ENCODE peak calls at places on chromosomes 7 and 10, in ten cellular contexts. One of them, this sample, is unnamed.

GRCh38 chr10:70629338-70629737 is 26.8 kb upstream of the PRF1 start:
- DNase-seq in type B pancreatic cell: no peak
- DNase-seq in tibial artery: no peak
- DNase-seq in fibroblast of mammary gland: no peak
- DNase-seq in fibroblast of lung: no peak
- DNase-seq in H1: no peak
- DNase-seq in lower leg skin: no peak
- DNase-seq in neural crest cell: no peak
- DNase-seq in IMR-90: no peak
- DNase-seq in activated CD8-positive, alpha-beta T cell treated with anti-CD3 and anti-CD28 coated beads for 36 hours: no peak
- DNase-seq in this sample: no peak

GRCh38 chr7:137609500-137609899 is 237.3 kb downstream of the DGKI start:
- DNase-seq in activated CD8-positive, alpha-beta T cell treated with anti-CD3 and anti-CD28 coated beads for 36 hours: no peak
- DNase-seq in fibroblast of mammary gland: no peak
- DNase-seq in type B pancreatic cell: no peak
- DNase-seq in IMR-90: no peak
- DNase-seq in tibial artery: no peak
- DNase-seq in lower leg skin: no peak
- DNase-seq in neural crest cell: no peak
- DNase-seq in H1: no peak
- DNase-seq in fibroblast of lung: no peak
- DNase-seq in this sample: no peak

GRCh38 chr10:5818048-5818331 is 4.8 kb upstream of the GDI2 start:
- DNase-seq in tibial artery: no peak
- DNase-seq in type B pancreatic cell: no peak
- DNase-seq in activated CD8-positive, alpha-beta T cell treated with anti-CD3 and anti-CD28 coated beads for 36 hours: peak; percentile 14
- DNase-seq in fibroblast of mammary gland: no peak
- DNase-seq in lower leg skin: no peak
- DNase-seq in neural crest cell: no peak
- DNase-seq in fibroblast of lung: no peak
- DNase-seq in IMR-90: no peak
- DNase-seq in H1: no peak
- DNase-seq in this sample: no peak

GRCh38 chr10:71769279-71769823 is 4.0 kb downstream of the VSIR start:
- DNase-seq in IMR-90: peak; percentile 31
- DNase-seq in lower leg skin: no peak
- DNase-seq in H1: no peak
- DNase-seq in type B pancreatic cell: no peak
- DNase-seq in neural crest cell: no peak
- DNase-seq in fibroblast of mammary gland: peak; percentile 38
- DNase-seq in tibial artery: no peak
- DNase-seq in fibroblast of lung: no peak
- DNase-seq in activated CD8-positive, alpha-beta T cell treated with anti-CD3 and anti-CD28 coated beads for 36 hours: no peak
- DNase-seq in this sample: no peak

GRCh38 chr7:156889089-156889488 is 3.9 kb downstream of the LMBR1 start:
- DNase-seq in H1: no peak
- DNase-seq in activated CD8-positive, alpha-beta T cell treated with anti-CD3 and anti-CD28 coated beads for 36 hours: no peak
- DNase-seq in neural crest cell: no peak
- DNase-seq in lower leg skin: no peak
- DNase-seq in fibroblast of lung: peak; percentile 71
- DNase-seq in type B pancreatic cell: no peak
- DNase-seq in IMR-90: peak; percentile 61
- DNase-seq in tibial artery: no peak
- DNase-seq in fibroblast of mammary gland: peak; percentile 53
- DNase-seq in this sample: no peak

GRCh38 chr10:103153765-103154197 is 39.3 kb downstream of the NT5C2 start:
- DNase-seq in tibial artery: no peak
- DNase-seq in H1: no peak
- DNase-seq in type B pancreatic cell: no peak
- DNase-seq in activated CD8-positive, alpha-beta T cell treated with anti-CD3 and anti-CD28 coated beads for 36 hours: no peak
- DNase-seq in fibroblast of lung: peak; percentile 72
- DNase-seq in fibroblast of mammary gland: peak; percentile 49
- DNase-seq in neural crest cell: no peak
- DNase-seq in IMR-90: peak; percentile 62
- DNase-seq in lower leg skin: no peak
- DNase-seq in this sample: no peak

GRCh38 chr7:107078517-107078966 is 34.0 kb downstream of the PRKAR2B start:
- DNase-seq in tibial artery: no peak
- DNase-seq in fibroblast of lung: peak; percentile 51
- DNase-seq in IMR-90: peak; percentile 78
- DNase-seq in activated CD8-positive, alpha-beta T cell treated with anti-CD3 and anti-CD28 coated beads for 36 hours: no peak
- DNase-seq in lower leg skin: no peak
- DNase-seq in fibroblast of mammary gland: peak; percentile 36
- DNase-seq in neural crest cell: no peak
- DNase-seq in H1: no peak
- DNase-seq in type B pancreatic cell: no peak
- DNase-seq in this sample: no peak

GRCh38 chr10:110870823-110871235 is 899 bp upstream of the PDCD4 start:
- DNase-seq in tibial artery: peak; percentile 67
- DNase-seq in fibroblast of lung: no peak
- DNase-seq in H1: no peak
- DNase-seq in fibroblast of mammary gland: peak; percentile 34
- DNase-seq in IMR-90: no peak
- DNase-seq in neural crest cell: no peak
- DNase-seq in type B pancreatic cell: no peak
- DNase-seq in activated CD8-positive, alpha-beta T cell treated with anti-CD3 and anti-CD28 coated beads for 36 hours: no peak
- DNase-seq in lower leg skin: peak; percentile 86
- DNase-seq in this sample: no peak

GRCh38 chr7:45217358-45217757 is 59.8 kb downstream of the RAMP3 start:
- DNase-seq in fibroblast of mammary gland: peak; percentile 7
- DNase-seq in lower leg skin: no peak
- DNase-seq in tibial artery: no peak
- DNase-seq in neural crest cell: peak; percentile 12
- DNase-seq in H1: no peak
- DNase-seq in IMR-90: no peak
- DNase-seq in type B pancreatic cell: no peak
- DNase-seq in activated CD8-positive, alpha-beta T cell treated with anti-CD3 and anti-CD28 coated beads for 36 hours: no peak
- DNase-seq in fibroblast of lung: no peak
- DNase-seq in this sample: no peak

GRCh38 chr10:95391570-95392249 is 100.9 kb upstream of the PDLIM1 start:
- DNase-seq in neural crest cell: no peak
- DNase-seq in activated CD8-positive, alpha-beta T cell treated with anti-CD3 and anti-CD28 coated beads for 36 hours: peak; percentile 9
- DNase-seq in H1: no peak
- DNase-seq in IMR-90: peak; percentile 46
- DNase-seq in tibial artery: no peak
- DNase-seq in type B pancreatic cell: no peak
- DNase-seq in lower leg skin: no peak
- DNase-seq in fibroblast of mammary gland: peak; percentile 39
- DNase-seq in fibroblast of lung: peak; percentile 37
- DNase-seq in this sample: no peak
- TF ChIP-seq CTCF in neural crest cell: no peak
- TF ChIP-seq CTCF in activated CD8-positive, alpha-beta T cell treated with anti-CD3 and anti-CD28 coated beads for 36 hours: no peak
- TF ChIP-seq CTCF in H1: peak; percentile 24
- TF ChIP-seq CTCF in IMR-90: no peak
- TF ChIP-seq CTCF in tibial artery: no peak
- TF ChIP-seq CTCF in type B pancreatic cell: peak; percentile 50
- TF ChIP-seq CTCF in lower leg skin: no peak
- TF ChIP-seq CTCF in fibroblast of mammary gland: peak; percentile 15
- TF ChIP-seq CTCF in fibroblast of lung: peak; percentile 35
- TF ChIP-seq CTCF in this sample: no peak

GRCh38 chr7:100044719-100045118 is 4.9 kb upstream of the ZSCAN21 start:
- DNase-seq in IMR-90: no peak
- DNase-seq in fibroblast of mammary gland: no peak
- DNase-seq in activated CD8-positive, alpha-beta T cell treated with anti-CD3 and anti-CD28 coated beads for 36 hours: peak; percentile 22
- DNase-seq in H1: no peak
- DNase-seq in lower leg skin: no peak
- DNase-seq in tibial artery: no peak
- DNase-seq in type B pancreatic cell: no peak
- DNase-seq in neural crest cell: no peak
- DNase-seq in fibroblast of lung: no peak
- DNase-seq in this sample: no peak
- TF ChIP-seq CTCF in IMR-90: no peak
- TF ChIP-seq CTCF in fibroblast of mammary gland: no peak
- TF ChIP-seq CTCF in activated CD8-positive, alpha-beta T cell treated with anti-CD3 and anti-CD28 coated beads for 36 hours: no peak
- TF ChIP-seq CTCF in H1: peak; percentile 13
- TF ChIP-seq CTCF in lower leg skin: no peak
- TF ChIP-seq CTCF in tibial artery: no peak
- TF ChIP-seq CTCF in type B pancreatic cell: no peak
- TF ChIP-seq CTCF in neural crest cell: no peak
- TF ChIP-seq CTCF in fibroblast of lung: no peak
- TF ChIP-seq CTCF in this sample: no peak

GRCh38 chr7:109997837-109998236 is 1093.1 kb upstream of the LRRN3 start:
- DNase-seq in type B pancreatic cell: no peak
- DNase-seq in fibroblast of mammary gland: no peak
- DNase-seq in activated CD8-positive, alpha-beta T cell treated with anti-CD3 and anti-CD28 coated beads for 36 hours: no peak
- DNase-seq in tibial artery: no peak
- DNase-seq in IMR-90: no peak
- DNase-seq in fibroblast of lung: no peak
- DNase-seq in H1: no peak
- DNase-seq in lower leg skin: no peak
- DNase-seq in neural crest cell: no peak
- DNase-seq in this sample: no peak

GRCh38 chr7:110007316-110007910 is 1083.5 kb upstream of the LRRN3 start:
- DNase-seq in lower leg skin: no peak
- DNase-seq in fibroblast of lung: no peak
- DNase-seq in IMR-90: no peak
- DNase-seq in H1: no peak
- DNase-seq in neural crest cell: no peak
- DNase-seq in fibroblast of mammary gland: no peak
- DNase-seq in type B pancreatic cell: no peak
- DNase-seq in tibial artery: no peak
- DNase-seq in activated CD8-positive, alpha-beta T cell treated with anti-CD3 and anti-CD28 coated beads for 36 hours: no peak
- DNase-seq in this sample: no peak

GRCh38 chr7:110001254-110001938 is 1089.5 kb upstream of the LRRN3 start:
- DNase-seq in activated CD8-positive, alpha-beta T cell treated with anti-CD3 and anti-CD28 coated beads for 36 hours: no peak
- DNase-seq in fibroblast of lung: no peak
- DNase-seq in lower leg skin: no peak
- DNase-seq in type B pancreatic cell: no peak
- DNase-seq in tibial artery: no peak
- DNase-seq in H1: no peak
- DNase-seq in neural crest cell: no peak
- DNase-seq in IMR-90: no peak
- DNase-seq in fibroblast of mammary gland: no peak
- DNase-seq in this sample: no peak

DNA sequence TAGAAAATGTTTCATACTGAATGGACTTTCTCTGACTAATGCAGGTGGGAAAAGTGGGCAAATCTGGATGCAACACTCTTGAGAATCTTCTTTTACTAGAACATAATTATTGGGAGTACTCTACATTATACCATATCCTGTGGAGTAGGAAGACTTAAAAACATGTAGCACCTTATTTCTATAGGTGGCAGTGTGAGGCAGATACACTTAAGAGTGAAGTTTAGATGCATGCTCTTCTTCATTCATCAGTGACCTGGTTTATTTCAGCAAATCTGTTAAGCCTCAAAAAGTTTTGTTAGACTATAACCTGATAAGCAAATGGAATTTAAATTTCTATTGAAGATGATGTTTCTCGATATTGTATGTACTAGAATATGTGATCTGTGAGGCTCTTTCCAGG is 1087.1 kb upstream of the LRRN3 start:
- DNase-seq in fibroblast of mammary gland: no peak
- DNase-seq in lower leg skin: no peak
- DNase-seq in type B pancreatic cell: no peak
- DNase-seq in tibial artery: no peak
- DNase-seq in IMR-90: no peak
- DNase-seq in activated CD8-positive, alpha-beta T cell treated with anti-CD3 and anti-CD28 coated beads for 36 hours: no peak
- DNase-seq in H1: no peak
- DNase-seq in neural crest cell: no peak
- DNase-seq in fibroblast of lung: no peak
- DNase-seq in this sample: no peak
- TF ChIP-seq CTCF in fibroblast of mammary gland: no peak
- TF ChIP-seq CTCF in lower leg skin: no peak
- TF ChIP-seq CTCF in type B pancreatic cell: no peak
- TF ChIP-seq CTCF in tibial artery: no peak
- TF ChIP-seq CTCF in IMR-90: no peak
- TF ChIP-seq CTCF in activated CD8-positive, alpha-beta T cell treated with anti-CD3 and anti-CD28 coated beads for 36 hours: no peak
- TF ChIP-seq CTCF in H1: no peak
- TF ChIP-seq CTCF in neural crest cell: no peak
- TF ChIP-seq CTCF in fibroblast of lung: no peak
- TF ChIP-seq CTCF in this sample: no peak

GRCh38 chr10:97713351-97713827 is at the start of gene MARVELD1:
- DNase-seq in IMR-90: peak; percentile 77
- DNase-seq in lower leg skin: peak; percentile 96
- DNase-seq in activated CD8-positive, alpha-beta T cell treated with anti-CD3 and anti-CD28 coated beads for 36 hours: peak; percentile 15
- DNase-seq in tibial artery: peak; percentile 91
- DNase-seq in H1: peak; percentile 76
- DNase-seq in fibroblast of mammary gland: peak; percentile 77
- DNase-seq in type B pancreatic cell: no peak
- DNase-seq in fibroblast of lung: peak; percentile 87
- DNase-seq in neural crest cell: peak; percentile 46
- DNase-seq in this sample: peak; percentile 89
- TF ChIP-seq CTCF in IMR-90: no peak
- TF ChIP-seq CTCF in lower leg skin: no peak
- TF ChIP-seq CTCF in activated CD8-positive, alpha-beta T cell treated with anti-CD3 and anti-CD28 coated beads for 36 hours: no peak
- TF ChIP-seq CTCF in tibial artery: no peak
- TF ChIP-seq CTCF in H1: no peak
- TF ChIP-seq CTCF in fibroblast of mammary gland: no peak
- TF ChIP-seq CTCF in type B pancreatic cell: no peak
- TF ChIP-seq CTCF in fibroblast of lung: no peak
- TF ChIP-seq CTCF in neural crest cell: no peak
- TF ChIP-seq CTCF in this sample: no peak

GRCh38 chr7:148747274-148747673 is 48.6 kb downstream of the CUL1 start:
- DNase-seq in fibroblast of mammary gland: no peak
- DNase-seq in type B pancreatic cell: no peak
- DNase-seq in H1: peak; percentile 68
- DNase-seq in tibial artery: no peak
- DNase-seq in IMR-90: no peak
- DNase-seq in neural crest cell: no peak
- DNase-seq in activated CD8-positive, alpha-beta T cell treated with anti-CD3 and anti-CD28 coated beads for 36 hours: no peak
- DNase-seq in lower leg skin: no peak
- DNase-seq in fibroblast of lung: no peak
- DNase-seq in this sample: no peak
- TF ChIP-seq CTCF in fibroblast of mammary gland: no peak
- TF ChIP-seq CTCF in type B pancreatic cell: no peak
- TF ChIP-seq CTCF in H1: peak; percentile 83
- TF ChIP-seq CTCF in tibial artery: no peak
- TF ChIP-seq CTCF in IMR-90: no peak
- TF ChIP-seq CTCF in neural crest cell: no peak
- TF ChIP-seq CTCF in activated CD8-positive, alpha-beta T cell treated with anti-CD3 and anti-CD28 coated beads for 36 hours: no peak
- TF ChIP-seq CTCF in lower leg skin: no peak
- TF ChIP-seq CTCF in fibroblast of lung: no peak
- TF ChIP-seq CTCF in this sample: no peak